ENCODE peak calls at places on chromosome 1, in five cellular contexts. M is GM12865, N is hepatocyte, P is esophagus squamous epithelium, L is suprapubic skin. D is an unnamed sample.

GRCh38 chr1:31708324-31708723 is 4.5 kb upstream of the COL16A1 start:
- DNase-seq in N (peak; percentile 34), M (no peak), P (no peak), L (no peak), D (no peak)

GRCh38 chr1:220271706-220272046 is 577 bp downstream of the RAB3GAP2 start:
- DNase-seq in N (no peak), P (no peak), L (no peak), M (peak; percentile 20), D (no peak)

GRCh38 chr1:173603056-173603591 is at the start of gene SLC9C2:
- DNase-seq in M (no peak), N (peak; percentile 50), P (no peak), L (no peak), D (no peak)

GRCh38 chr1:9490605-9491339 is 48.5 kb upstream of the SLC25A33 start:
- DNase-seq in L (peak; percentile 93), N (peak; percentile 93), P (peak; percentile 16), M (peak; percentile 85), D (peak; percentile 39)

GRCh38 chr1:81505831-81506230 is 294.9 kb upstream of the ADGRL2 start:
- DNase-seq in M (peak; percentile 78), L (no peak), N (no peak), P (no peak), D (no peak)

GRCh38 chr1:25572708-25573590 is 29.5 kb downstream of the LDLRAP1 start:
- DNase-seq in N (peak; percentile 79), L (no peak), M (peak; percentile 67), P (no peak), D (no peak)

GRCh38 chr1:44035726-44036408 is 4.6 kb upstream of the SLC6A9 start:
- DNase-seq in N (peak; percentile 47), P (no peak), M (no peak), L (peak; percentile 61), D (no peak)

GRCh38 chr1:183757061-183757460 is 47.9 kb upstream of the RGL1 start:
- DNase-seq in L (no peak), N (no peak), M (no peak), P (no peak), D (no peak)

GRCh38 chr1:215749423-215749822 is 182.3 kb downstream of the KCTD3 start:
- DNase-seq in L (no peak), N (no peak), M (no peak), P (no peak), D (no peak)

GRCh38 chr1:209589863-209590262 is 6.3 kb downstream of the CAMK1G start:
- DNase-seq in M (no peak), L (no peak), N (no peak), P (no peak), D (no peak)

GRCh38 chr1:87394462-87394861 is 65.8 kb downstream of the LMO4 start:
- DNase-seq in L (no peak), M (no peak), N (no peak), P (no peak), D (no peak)

GRCh38 chr1:22296701-22297591 is 154.0 kb upstream of the WNT4 start:
- DNase-seq in P (no peak), L (no peak), M (peak; percentile 34), N (no peak), D (peak; percentile 39)

GRCh38 chr1:30342535-30343141 is 380.7 kb downstream of the MATN1 start:
- DNase-seq in M (no peak), N (no peak), P (no peak), L (no peak), D (no peak)

GRCh38 chr1:93433407-93433961 is 14.4 kb upstream of the FNBP1L start:
- DNase-seq in N (peak; percentile 19), P (no peak), L (no peak), M (peak; percentile 16), D (no peak)

GRCh38 chr1:45615885-45616284 is 8.0 kb downstream of the CCDC17 start:
- DNase-seq in L (no peak), N (no peak), P (no peak), M (no peak), D (no peak)

GRCh38 chr1:61307422-61308140 is 225.2 kb downstream of the NFIA start:
- DNase-seq in P (no peak), L (no peak), M (no peak), N (no peak), D (no peak)
- H3K4me3 ChIP-seq in P (no peak overlapping the region), L (no peak overlapping the region), M (no peak overlapping the region), N (no peak overlapping the region), D (no peak overlapping the region)

GRCh38 chr1:12384836-12385456 is 155.1 kb downstream of the VPS13D start:
- DNase-seq in N (no peak), P (no peak), L (no peak), M (no peak), D (no peak)

GRCh38 chr1:12383001-12383400 is 153.2 kb downstream of the VPS13D start:
- DNase-seq in N (no peak), M (no peak), P (no peak), L (no peak), D (no peak)

GRCh38 chr1:12387641-12388040 is 157.8 kb downstream of the VPS13D start:
- DNase-seq in M (no peak), L (no peak), N (no peak), P (no peak), D (no peak)

GRCh38 chr1:12383786-12384185 is 154.0 kb downstream of the VPS13D start:
- DNase-seq in P (no peak), L (no peak), M (no peak), N (no peak), D (no peak)

GRCh38 chr1:12386130-12386529 is 156.3 kb downstream of the VPS13D start:
- DNase-seq in M (no peak), N (no peak), P (no peak), L (no peak), D (no peak)
- H3K4me3 ChIP-seq in M (no peak overlapping the region), N (no peak overlapping the region), P (no peak overlapping the region), L (no peak overlapping the region), D (no peak overlapping the region)

GRCh38 chr1:14760780-14761179 is 162.3 kb downstream of the KAZN start:
- DNase-seq in N (no peak), P (no peak), M (no peak), L (no peak), D (no peak)
- H3K4me3 ChIP-seq in N (no peak overlapping the region), P (no peak overlapping the region), M (no peak overlapping the region), L (no peak overlapping the region), D (no peak overlapping the region)

DNA sequence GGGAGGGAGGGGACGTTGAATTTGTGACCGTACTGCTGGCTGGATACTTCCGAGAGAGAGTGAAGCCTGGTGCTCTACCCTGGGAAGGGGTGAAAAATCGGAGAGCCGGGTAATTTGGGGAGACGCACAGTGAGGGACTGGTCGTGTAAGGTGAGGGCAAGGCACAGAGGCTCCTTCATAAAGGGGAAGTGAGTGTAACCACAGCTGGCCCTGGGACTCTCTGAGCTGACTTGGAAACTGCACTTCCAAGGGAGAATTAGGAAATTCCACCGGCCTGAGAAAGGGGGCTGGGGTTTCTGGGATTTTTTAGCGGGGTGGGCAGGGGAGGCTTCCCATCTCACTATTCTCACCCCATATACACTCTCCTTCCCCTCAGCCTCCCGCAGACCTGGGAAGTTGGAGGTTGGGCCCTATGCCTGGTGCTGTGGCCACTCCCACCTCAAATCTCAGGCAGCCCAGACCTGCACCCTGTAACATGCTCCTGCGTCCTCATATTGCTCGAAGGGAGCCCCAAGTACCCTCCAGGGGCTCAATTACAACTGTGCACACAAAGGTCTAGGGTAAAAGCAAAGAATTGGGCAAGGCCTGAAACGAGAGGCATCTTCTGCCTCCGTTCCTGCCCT is 88.2 kb upstream of the IPO9 start:
- DNase-seq in M (no peak), P (no peak), L (no peak), N (no peak), D (no peak)
- H3K4me3 ChIP-seq in M (no peak overlapping the region), P (peak overlapping the region; percentile 86), L (peak overlapping the region; percentile 67), N (peak overlapping the region; percentile 99), D (no peak overlapping the region)

DNA sequence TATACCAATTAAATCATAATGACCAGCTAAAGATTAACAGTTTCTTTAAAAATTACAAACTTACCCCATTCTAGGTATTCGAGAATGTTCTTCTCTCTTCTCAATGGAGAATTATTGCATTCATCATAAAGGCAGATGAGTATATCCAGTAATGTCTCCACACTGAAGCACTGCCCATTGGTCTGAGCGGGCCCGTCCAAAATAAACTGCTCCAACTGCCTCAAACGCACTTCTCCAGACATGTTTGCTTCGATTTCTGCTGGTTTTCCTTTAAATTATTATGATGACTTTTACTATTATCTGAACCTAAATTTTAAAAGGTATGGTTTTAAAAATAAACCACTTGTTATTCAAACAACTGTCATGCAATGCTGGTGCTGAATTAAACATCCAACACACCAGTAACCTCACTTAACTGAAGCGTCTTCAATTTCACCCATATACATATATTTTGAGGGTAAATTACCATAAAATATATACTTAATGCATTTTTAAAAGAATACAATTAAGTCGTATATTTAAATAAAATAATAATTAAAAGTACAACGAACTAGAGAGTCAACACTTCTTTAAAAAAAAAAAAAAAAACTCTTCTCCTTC is 1.3 kb downstream of the CDC42BPA start:
- DNase-seq in P (no peak), L (no peak), N (no peak), M (no peak), D (no peak)
- H3K4me3 ChIP-seq in P (peak overlapping the region; percentile 83), L (peak overlapping the region; percentile 96), N (peak overlapping the region; percentile 80), M (no peak overlapping the region), D (peak overlapping the region; percentile 83)

GRCh38 chr1:34928066-34928864 is 1.2 kb downstream of the DLGAP3 start:
- DNase-seq in M (no peak), N (no peak), L (no peak), P (no peak), D (no peak)
- H3K4me3 ChIP-seq in M (no peak overlapping the region), N (no peak overlapping the region), L (peak overlapping the region; percentile 55), P (no peak overlapping the region), D (no peak overlapping the region)

GRCh38 chr1:107795994-107796393 is 169.0 kb downstream of the VAV3 start:
- DNase-seq in M (no peak), P (no peak), N (no peak), L (no peak), D (no peak)
- H3K4me3 ChIP-seq in M (no peak overlapping the region), P (no peak overlapping the region), N (no peak overlapping the region), L (no peak overlapping the region), D (no peak overlapping the region)

DNA sequence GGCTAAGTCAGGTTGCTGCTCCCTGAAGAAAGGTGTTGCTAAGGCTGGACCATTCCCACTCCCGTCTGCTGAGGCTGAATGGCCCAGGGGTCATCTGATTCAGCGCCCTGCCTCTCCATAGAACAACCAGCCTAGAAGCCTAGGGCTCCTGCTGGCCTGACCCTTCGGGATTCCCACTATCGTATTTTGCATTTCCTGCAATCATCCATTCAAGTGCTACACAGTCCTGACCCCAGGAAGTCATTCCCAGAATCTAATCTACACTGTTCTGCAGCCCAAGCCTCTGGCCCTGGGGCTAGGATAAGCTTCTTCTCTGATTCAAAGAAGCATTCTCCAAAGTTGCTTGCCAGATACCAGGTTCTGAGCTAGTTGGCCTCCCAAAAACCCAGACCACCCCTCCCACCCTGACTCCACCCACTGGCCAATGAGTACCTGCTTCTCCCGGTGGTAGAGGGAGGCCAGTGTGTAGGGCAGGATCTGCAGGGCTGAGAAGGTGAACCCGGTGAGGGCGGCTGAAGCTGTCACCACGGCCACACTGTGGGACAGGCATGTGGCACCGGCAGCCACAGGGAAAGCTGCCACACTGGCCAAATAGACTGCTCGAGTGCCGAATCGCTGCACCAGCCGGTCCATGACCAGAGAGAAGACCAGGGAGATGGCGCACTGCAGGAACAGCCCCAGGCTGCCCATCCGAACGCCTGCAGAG is 18.7 kb downstream of the SLC45A3 start:
- DNase-seq in L (no peak), M (no peak), N (no peak), P (no peak), D (no peak)
- H3K4me3 ChIP-seq in L (no peak overlapping the region), M (no peak overlapping the region), N (no peak overlapping the region), P (no peak overlapping the region), D (no peak overlapping the region)

GRCh38 chr1:15207829-15208429 is 39.1 kb upstream of the FHAD1 start:
- DNase-seq in M (no peak), N (no peak), P (no peak), L (no peak), D (no peak)
- H3K4me3 ChIP-seq in M (no peak overlapping the region), N (no peak overlapping the region), P (no peak overlapping the region), L (no peak overlapping the region), D (no peak overlapping the region)